ENCODE peak calls at places on chromosomes 2 and 18, in seven cellular contexts. Q is spleen, V is gastrocnemius medialis, J is lower lobe of right lung, W is colonic mucosa, C is BE2C, X is HFF-Myc. S is an unnamed sample.

GRCh38 chr2:118185210-118186109 is 97.2 kb downstream of the INSIG2 start:
- DNase-seq in V (no peak), X (no peak), C (peak; percentile 26), J (peak; percentile 80), Q (peak; percentile 92), W (peak; percentile 59), S (no peak)

GRCh38 chr2:181306785-181307184 is 150.4 kb upstream of the ITGA4 start:
- DNase-seq in X (no peak), C (no peak), J (no peak), V (no peak), Q (no peak), W (no peak), S (no peak)

GRCh38 chr2:216210711-216211131 is 101.6 kb downstream of the XRCC5 start:
- DNase-seq in C (no peak), J (no peak), V (no peak), W (no peak), Q (no peak), X (no peak), S (no peak)

GRCh38 chr2:9653485-9654271 is 22.9 kb upstream of the YWHAQ start:
- DNase-seq in Q (no peak), W (no peak), V (no peak), X (no peak), J (no peak), C (no peak), S (no peak)

GRCh38 chr2:128378231-128379020 is 59.8 kb upstream of the HS6ST1 start:
- DNase-seq in X (no peak), W (no peak), J (peak; percentile 46), C (peak; percentile 6), V (no peak), Q (peak; percentile 69), S (no peak)

GRCh38 chr2:20108655-20109396 is 57.4 kb upstream of the LAPTM4A start:
- DNase-seq in C (no peak), V (no peak), J (no peak), W (peak; percentile 66), X (no peak), Q (no peak), S (no peak)

GRCh38 chr18:49456794-49457193 is 3.7 kb downstream of the DYM start:
- DNase-seq in X (no peak), V (no peak), Q (no peak), C (no peak), W (no peak), J (no peak), S (no peak)

GRCh38 chr18:51135795-51136194 is 61.7 kb downstream of the MEX3C start:
- DNase-seq in Q (no peak), X (no peak), J (no peak), C (no peak), W (no peak), V (no peak), S (no peak)

GRCh38 chr2:237706257-237706656 is 78.9 kb downstream of the LRRFIP1 start:
- DNase-seq in W (no peak), J (no peak), Q (no peak), C (no peak), X (no peak), V (no peak), S (no peak)

GRCh38 chr2:20071397-20072383 is 20.3 kb upstream of the LAPTM4A start:
- DNase-seq in X (peak; percentile 91), J (no peak), W (no peak), Q (no peak), C (peak; percentile 80), V (no peak), S (peak; percentile 92)

GRCh38 chr2:195782156-195782555 is 125.1 kb downstream of the SLC39A10 start:
- DNase-seq in W (no peak), J (no peak), V (no peak), Q (no peak), X (no peak), C (no peak), S (no peak)

GRCh38 chr18:73613706-73614340 is 533.8 kb downstream of the FBXO15 start:
- DNase-seq in V (no peak), J (no peak), C (no peak), X (no peak), W (no peak), Q (no peak), S (no peak)

GRCh38 chr2:71846669-71847291 is 300.9 kb downstream of the CYP26B1 start:
- DNase-seq in C (no peak), Q (no peak), V (no peak), W (no peak), X (no peak), J (no peak), S (no peak)

GRCh38 chr2:468631-469310 is 180.9 kb upstream of the ALKAL2 start:
- DNase-seq in C (no peak), Q (no peak), W (no peak), J (no peak), X (no peak), V (no peak), S (no peak)

GRCh38 chr18:46810481-46811000 is 53.7 kb upstream of the ST8SIA5 start:
- DNase-seq in X (no peak), C (no peak), W (no peak), V (no peak), J (no peak), Q (no peak), S (no peak)

GRCh38 chr2:228681426-228681825 is 499.9 kb upstream of the SPHKAP start:
- DNase-seq in V (no peak), Q (no peak), J (no peak), C (no peak), X (peak; percentile 65), W (no peak), S (no peak)

GRCh38 chr2:164737612-164738081 is 104.0 kb downstream of the COBLL1 start:
- DNase-seq in W (peak; percentile 64), V (peak; percentile 3), J (peak; percentile 60), Q (peak; percentile 75), C (peak; percentile 44), X (peak; percentile 70), S (no peak)

GRCh38 chr2:176001281-176001902 is 675 bp downstream of the LNPK start:
- DNase-seq in Q (peak; percentile 85), C (peak; percentile 44), X (no peak), J (peak; percentile 71), W (peak; percentile 59), V (peak; percentile 29), S (no peak)

GRCh38 chr2:170229125-170229524 is 51.2 kb downstream of the MYO3B start:
- DNase-seq in Q (no peak), J (no peak), C (no peak), W (no peak), V (no peak), X (no peak), S (no peak)

GRCh38 chr2:32926708-32927084 is 20.1 kb upstream of the LTBP1 start:
- DNase-seq in C (no peak), X (no peak), V (no peak), W (no peak), Q (no peak), J (no peak), S (no peak)

GRCh38 chr2:121333231-121333630 is 48.2 kb upstream of the TFCP2L1 start:
- DNase-seq in C (no peak), Q (peak; percentile 61), W (no peak), V (no peak), X (no peak), J (no peak), S (no peak)

GRCh38 chr2:169095631-169096105 is 26.3 kb downstream of the DHRS9 start:
- DNase-seq in W (no peak), J (no peak), C (no peak), X (peak; percentile 12), Q (no peak), V (no peak), S (peak; percentile 46)

GRCh38 chr2:135662088-135662487 is 79.6 kb upstream of the UBXN4 start:
- DNase-seq in W (no peak), Q (no peak), X (no peak), J (no peak), C (no peak), V (no peak), S (no peak)

GRCh38 chr2:127859712-127860085 is 1.7 kb upstream of the POLR2D start:
- DNase-seq in X (no peak), V (no peak), W (peak; percentile 84), J (peak; percentile 89), Q (peak; percentile 93), C (no peak), S (no peak)

GRCh38 chr2:22795467-22795866 is 589.5 kb upstream of the KLHL29 start:
- DNase-seq in V (no peak), W (no peak), X (no peak), C (no peak), Q (no peak), J (no peak), S (no peak)

GRCh38 chr2:118940486-118941120 is 1.4 kb upstream of the MARCO start:
- DNase-seq in J (peak; percentile 71), W (no peak), V (no peak), C (no peak), X (no peak), Q (no peak), S (no peak)

GRCh38 chr18:11994346-11994707 is 13.0 kb downstream of the IMPA2 start:
- DNase-seq in W (peak; percentile 71), J (peak; percentile 61), X (no peak), Q (peak; percentile 55), C (no peak), V (no peak), S (no peak)

GRCh38 chr2:118774458-118775133 is 72.9 kb downstream of the EN1 start:
- DNase-seq in W (peak; percentile 34), J (peak; percentile 50), Q (peak; percentile 76), C (peak; percentile 23), X (no peak), V (peak; percentile 27), S (no peak)

GRCh38 chr2:57890462-57890861 is 156.1 kb upstream of the VRK2 start:
- DNase-seq in J (no peak), W (no peak), V (no peak), C (no peak), Q (no peak), X (peak; percentile 16), S (peak; percentile 38)

GRCh38 chr2:178747767-178748166 is 59.5 kb downstream of the TTN start:
- DNase-seq in C (no peak), W (no peak), J (no peak), X (no peak), Q (no peak), V (no peak), S (no peak)
- TF ChIP-seq CTCF in C (no peak), W (no peak), J (no peak), X (no peak), Q (no peak), V (no peak), S (no peak)

GRCh38 chr2:42486145-42486906 is 7.5 kb downstream of the KCNG3 start:
- DNase-seq in X (no peak), V (no peak), J (no peak), C (no peak), Q (no peak), W (no peak), S (no peak)
- H3K4me3 ChIP-seq in X (no peak overlapping the region), V (no peak overlapping the region), J (no peak overlapping the region), C (no peak overlapping the region), Q (no peak overlapping the region), W (no peak overlapping the region), S (no peak overlapping the region)

GRCh38 chr2:187500585-187501359 is 52.7 kb upstream of the CALCRL start:
- DNase-seq in Q (no peak), W (no peak), J (no peak), X (no peak), C (no peak), V (no peak), S (no peak)
- TF ChIP-seq CTCF in Q (no peak), W (no peak), J (peak; percentile 20), X (peak; percentile 29), C (peak; percentile 22), V (no peak), S (peak; percentile 26)

DNA sequence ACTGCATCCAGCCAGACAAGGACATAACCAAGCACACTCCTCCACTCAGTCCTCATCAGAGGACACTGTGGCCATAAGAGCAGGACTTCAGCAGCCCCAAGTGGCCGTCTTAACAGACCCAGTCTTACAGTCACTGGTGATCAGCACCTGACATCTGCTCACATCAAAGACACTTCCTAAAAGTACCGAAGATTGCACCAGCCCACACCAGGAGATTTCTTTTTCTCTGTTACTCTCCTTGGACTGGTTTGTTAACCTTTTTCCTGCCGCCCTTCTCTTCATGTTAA is 44.1 kb downstream of the MRPS5 start:
- DNase-seq in J (no peak), W (no peak), Q (no peak), C (no peak), V (no peak), X (no peak), S (no peak)
- H3K4me3 ChIP-seq in J (no peak overlapping the region), W (no peak overlapping the region), Q (no peak overlapping the region), C (no peak overlapping the region), V (no peak overlapping the region), X (no peak overlapping the region), S (no peak overlapping the region)